ENCODE peak calls at places on chromosomes 4 and X, in five cellular contexts. One of them, this sample, is unnamed.

GRCh38 chr4:141254326-141254725 is 33.6 kb downstream of the ZNF330 start:
- DNase-seq in SHP77: no peak
- DNase-seq in SK-N-DZ: no peak
- DNase-seq in brain microvascular endothelial cell: no peak
- DNase-seq in DMS153: no peak
- DNase-seq in this sample: no peak

GRCh38 chrX:34734383-34734782 is 77.3 kb upstream of the TMEM47 start:
- DNase-seq in SHP77: no peak
- DNase-seq in SK-N-DZ: no peak
- DNase-seq in brain microvascular endothelial cell: peak
- DNase-seq in DMS153: no peak
- DNase-seq in this sample: no peak

GRCh38 chrX:150219374-150220185 is 143.5 kb upstream of the MAMLD1 start:
- DNase-seq in SHP77: no peak
- DNase-seq in SK-N-DZ: no peak
- DNase-seq in brain microvascular endothelial cell: no peak
- DNase-seq in DMS153: no peak
- DNase-seq in this sample: no peak

GRCh38 chr4:153521467-153521866 is 55.3 kb downstream of the TMEM131L start:
- DNase-seq in SHP77: no peak
- DNase-seq in SK-N-DZ: no peak
- DNase-seq in brain microvascular endothelial cell: no peak
- DNase-seq in DMS153: no peak
- DNase-seq in this sample: no peak

GRCh38 chr4:139696491-139696890 is 30.9 kb downstream of the MGST2 start:
- DNase-seq in SHP77: no peak
- DNase-seq in SK-N-DZ: no peak
- DNase-seq in brain microvascular endothelial cell: no peak
- DNase-seq in DMS153: no peak
- DNase-seq in this sample: no peak

GRCh38 chr4:56301181-56302076 is 85.9 kb downstream of the AASDH start:
- DNase-seq in SHP77: peak
- DNase-seq in SK-N-DZ: peak
- DNase-seq in brain microvascular endothelial cell: peak
- DNase-seq in DMS153: peak
- DNase-seq in this sample: peak

GRCh38 chr4:100849319-100849718 is 331.5 kb upstream of the EMCN start:
- DNase-seq in SHP77: no peak
- DNase-seq in SK-N-DZ: no peak
- DNase-seq in brain microvascular endothelial cell: no peak
- DNase-seq in DMS153: no peak
- DNase-seq in this sample: no peak

GRCh38 chr4:179607003-179607402 is 2164.8 kb upstream of the AGA start:
- DNase-seq in SHP77: no peak
- DNase-seq in SK-N-DZ: peak
- DNase-seq in brain microvascular endothelial cell: no peak
- DNase-seq in DMS153: no peak
- DNase-seq in this sample: no peak

GRCh38 chrX:96004386-96004785 is 680.3 kb upstream of the DIAPH2 start:
- DNase-seq in SHP77: no peak
- DNase-seq in SK-N-DZ: no peak
- DNase-seq in brain microvascular endothelial cell: peak
- DNase-seq in DMS153: no peak
- DNase-seq in this sample: no peak

GRCh38 chr4:66045913-66046312 is 375.6 kb upstream of the EPHA5 start:
- DNase-seq in SHP77: no peak
- DNase-seq in SK-N-DZ: no peak
- DNase-seq in brain microvascular endothelial cell: no peak
- DNase-seq in DMS153: no peak
- DNase-seq in this sample: no peak

GRCh38 chr4:1337376-1337831 is 9.6 kb upstream of the UVSSA start:
- DNase-seq in SHP77: no peak
- DNase-seq in SK-N-DZ: no peak
- DNase-seq in brain microvascular endothelial cell: no peak
- DNase-seq in DMS153: no peak
- DNase-seq in this sample: no peak